ENCODE peak calls at places on chromosomes 4 and X, in nine cellular contexts. E is IMR-90, Q is suprapubic skin, S is breast epithelium, N is Peyer's patch, J is spleen, A is stomach, D is A549, O is body of pancreas. I is an unnamed sample.

GRCh38 chrX:87636533-87636932 is 118.9 kb downstream of the KLHL4 start:
- DNase-seq in E (no peak), Q (no peak), S (no peak), N (no peak), J (no peak), A (no peak), D (no peak), O (no peak), I (peak; percentile 70)

GRCh38 chrX:100625985-100626491 is 10.6 kb downstream of the TSPAN6 start:
- DNase-seq in E (no peak), Q (no peak), S (no peak), N (no peak), J (no peak), A (no peak), D (no peak), O (no peak), I (no peak)

GRCh38 chrX:30875957-30876356 is 13.1 kb downstream of the TAB3 start:
- DNase-seq in E (peak; percentile 87), Q (no peak), S (no peak), N (no peak), J (no peak), A (no peak), D (peak; percentile 20), O (no peak), I (no peak)

GRCh38 chr4:72974694-72975487 is 94.6 kb downstream of the COX18 start:
- DNase-seq in E (peak; percentile 56), Q (no peak), S (no peak), N (no peak), J (no peak), A (no peak), D (peak; percentile 55), O (no peak), I (no peak)

GRCh38 chrX:5876984-5877655 is 351.5 kb downstream of the NLGN4X start:
- DNase-seq in E (no peak), Q (no peak), S (no peak), N (no peak), J (no peak), A (no peak), D (peak; percentile 30), O (peak; percentile 43), I (no peak)

GRCh38 chrX:17413228-17413627 is 38.2 kb downstream of the NHS start:
- DNase-seq in E (peak; percentile 88), Q (no peak), S (no peak), N (no peak), J (no peak), A (no peak), D (peak; percentile 29), O (no peak), I (no peak)

GRCh38 chr4:166435449-166435848 is 562.4 kb downstream of the TLL1 start:
- DNase-seq in E (peak; percentile 12), Q (no peak), S (no peak), N (no peak), J (no peak), A (no peak), D (peak; percentile 0), O (no peak), I (no peak)

GRCh38 chr4:20895208-20895607 is 194.9 kb downstream of the PACRGL start:
- DNase-seq in E (no peak), Q (no peak), S (no peak), N (no peak), J (no peak), A (no peak), D (no peak), O (no peak), I (no peak)

GRCh38 chr4:151917145-151917775 is 156.5 kb upstream of the GATB start:
- DNase-seq in E (no peak), Q (no peak), S (no peak), N (no peak), J (no peak), A (no peak), D (no peak), O (no peak), I (no peak)

GRCh38 chr4:8647094-8647570 is 54.6 kb downstream of the CPZ start:
- DNase-seq in E (no peak), Q (no peak), S (no peak), N (no peak), J (peak; percentile 37), A (no peak), D (no peak), O (no peak), I (no peak)

GRCh38 chr4:3766207-3766790 is at the start of gene ADRA2C:
- DNase-seq in E (no peak), Q (no peak), S (no peak), N (no peak), J (no peak), A (no peak), D (peak; percentile 33), O (peak; percentile 56), I (no peak)

GRCh38 chrX:21132686-21133393 is 241.4 kb upstream of the CNKSR2 start:
- DNase-seq in E (no peak), Q (no peak), S (no peak), N (no peak), J (no peak), A (no peak), D (no peak), O (no peak), I (no peak)

GRCh38 chrX:136866337-136867095 is 14.0 kb downstream of the RBMX start:
- DNase-seq in E (no peak), Q (no peak), S (no peak), N (no peak), J (no peak), A (no peak), D (peak; percentile 12), O (no peak), I (no peak)

GRCh38 chrX:136870064-136870463 is 10.5 kb downstream of the RBMX start:
- DNase-seq in E (no peak), Q (no peak), S (no peak), N (no peak), J (no peak), A (no peak), D (no peak), O (no peak), I (no peak)

GRCh38 chrX:136867518-136867917 is 13.0 kb downstream of the RBMX start:
- DNase-seq in E (peak; percentile 44), Q (no peak), S (no peak), N (no peak), J (no peak), A (no peak), D (no peak), O (no peak), I (no peak)

GRCh38 chrX:136867096-136867491 is 13.4 kb downstream of the RBMX start:
- DNase-seq in E (peak; percentile 23), Q (no peak), S (no peak), N (no peak), J (no peak), A (no peak), D (no peak), O (no peak), I (no peak)

GRCh38 chrX:136868283-136869055 is 12.1 kb downstream of the RBMX start:
- DNase-seq in E (no peak), Q (no peak), S (no peak), N (no peak), J (no peak), A (no peak), D (no peak), O (no peak), I (no peak)
- TF ChIP-seq POLR2A in E (no peak), Q (no peak), S (no peak), N (no peak), J (no peak), A (no peak), D (no peak), O (no peak), I (no peak)

DNA sequence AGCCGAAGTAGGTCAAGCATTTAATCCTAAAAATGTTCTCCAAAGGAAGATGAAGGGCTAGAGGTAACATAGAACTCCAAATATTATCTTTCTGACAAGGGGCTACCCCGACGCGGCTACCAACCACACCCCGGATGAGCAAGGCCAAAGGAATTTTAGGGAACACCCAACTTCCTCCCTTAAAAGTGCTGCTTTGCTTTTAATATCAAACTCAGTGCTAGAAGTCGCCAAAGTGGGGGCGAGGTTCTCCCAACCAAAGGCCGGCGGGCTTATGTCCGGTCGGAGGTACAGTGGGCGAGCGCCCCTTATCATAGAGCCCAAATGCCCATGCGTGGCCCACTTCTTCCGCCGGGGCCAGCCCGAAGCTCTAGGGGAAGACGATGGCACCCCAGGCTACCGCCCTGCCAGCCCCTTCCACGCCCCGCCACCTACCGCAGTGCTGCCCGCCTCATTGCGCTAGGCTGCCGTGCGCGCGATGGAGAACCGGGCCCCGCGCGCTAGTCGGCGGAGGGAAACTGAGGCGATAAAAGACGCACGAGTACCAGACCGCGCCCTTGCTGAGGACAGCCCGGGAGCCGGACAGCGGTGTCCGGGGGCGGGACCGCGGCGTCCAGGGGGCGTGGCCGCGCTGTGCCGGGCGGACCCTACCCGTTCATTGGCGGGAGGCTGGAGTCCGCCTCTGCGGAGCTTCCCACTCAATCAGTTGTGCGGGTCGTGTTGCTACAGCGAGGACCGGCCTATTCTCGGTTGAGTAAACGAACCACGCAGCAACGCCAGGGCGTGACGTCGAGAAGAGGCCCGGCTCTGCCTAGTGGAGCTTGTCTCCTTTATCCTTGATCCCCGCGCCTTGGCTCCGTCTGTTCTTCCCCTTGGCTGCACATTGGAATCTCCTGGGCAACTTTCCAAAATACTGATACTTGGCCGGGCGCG is at the start of gene ACOT9:
- DNase-seq in E (peak; percentile 95), Q (peak; percentile 95), S (peak; percentile 92), N (peak; percentile 75), J (peak; percentile 94), A (peak; percentile 92), D (peak; percentile 98), O (peak; percentile 93), I (peak; percentile 87)
- TF ChIP-seq CTCF in E (no peak), Q (no peak), S (no peak), N (no peak), J (no peak), A (no peak), D (no peak), O (no peak), I (no peak)

GRCh38 chrX:10617186-10617963 is 3.0 kb downstream of the MID1 start:
- DNase-seq in E (no peak), Q (no peak), S (no peak), N (no peak), J (no peak), A (no peak), D (no peak), O (no peak), I (no peak)
- H3K4me3 ChIP-seq in E (peak overlapping the region; percentile 60), Q (no peak overlapping the region), S (no peak overlapping the region), N (no peak overlapping the region), J (no peak overlapping the region), A (no peak overlapping the region), D (peak overlapping the region; percentile 68), O (no peak overlapping the region), I (no peak overlapping the region)

GRCh38 chrX:1601768-1602085 is 10.3 kb downstream of the AKAP17A start:
- DNase-seq in E (no peak), Q (no peak), S (no peak), N (no peak), J (peak; percentile 55), A (no peak), D (no peak), O (no peak), I (no peak)

GRCh38 chrX:1599791-1600405 is 8.5 kb downstream of the AKAP17A start:
- DNase-seq in E (no peak), Q (no peak), S (no peak), N (no peak), J (peak; percentile 72), A (no peak), D (no peak), O (no peak), I (peak; percentile 72)

GRCh38 chrX:1601051-1601767 is 9.8 kb downstream of the AKAP17A start:
- DNase-seq in E (no peak), Q (no peak), S (no peak), N (no peak), J (peak; percentile 74), A (no peak), D (no peak), O (no peak), I (peak; percentile 77)

GRCh38 chrX:1598876-1599790 is 7.7 kb downstream of the AKAP17A start:
- DNase-seq in E (no peak), Q (no peak), S (no peak), N (no peak), J (peak; percentile 73), A (no peak), D (no peak), O (no peak), I (no peak)

GRCh38 chrX:1600406-1601050 is 9.1 kb downstream of the AKAP17A start:
- DNase-seq in E (no peak), Q (no peak), S (no peak), N (no peak), J (peak; percentile 66), A (no peak), D (no peak), O (no peak), I (no peak)
- TF ChIP-seq POLR2A in E (no peak), Q (no peak), S (no peak), N (no peak), J (no peak), A (no peak), D (no peak), O (no peak), I (no peak)

I was measured in lower leg skin.